ENCODE peak calls at places on chromosomes 2 and 18, in eight cellular contexts. P is NCI-H82, T is sciatic nerve, I is NCI-H345, L is stomach, Q is hepatic stellate cell, A is GM04504, F is anterior cingulate cortex. S is an unnamed sample.

GRCh38 chr2:99689135-99689742 is 199.4 kb upstream of the REV1 start:
- DNase-seq in P (no peak), T (no peak), I (no peak), L (no peak), Q (no peak), A (no peak), F (no peak), S (no peak)

GRCh38 chr2:237333748-237334147 is 80.2 kb downstream of the COL6A3 start:
- DNase-seq in P (no peak), T (no peak), I (no peak), L (no peak), Q (no peak), A (no peak), F (no peak), S (no peak)

GRCh38 chr2:11850082-11850481 is 103.7 kb downstream of the LPIN1 start:
- DNase-seq in P (no peak), T (no peak), I (no peak), L (no peak), Q (no peak), A (no peak), F (peak), S (no peak)

GRCh38 chr2:156342252-156343095 is 10.0 kb upstream of the NR4A2 start:
- DNase-seq in P (peak), T (peak), I (peak), L (peak), Q (peak), A (peak), F (peak), S (peak)

GRCh38 chr2:73013941-73014340 is 57.6 kb downstream of the SFXN5 start:
- DNase-seq in P (no peak), T (no peak), I (no peak), L (no peak), Q (peak), A (no peak), F (no peak), S (no peak)

GRCh38 chr18:902179-902718 is 2.4 kb upstream of the ADCYAP1 start:
- DNase-seq in P (peak), T (no peak), I (peak), L (no peak), Q (no peak), A (no peak), F (no peak), S (peak)

GRCh38 chr2:29246388-29247300 is 131.4 kb downstream of the CLIP4 start:
- DNase-seq in P (no peak), T (no peak), I (no peak), L (no peak), Q (no peak), A (no peak), F (no peak), S (no peak)

GRCh38 chr2:199136681-199137080 is 321.1 kb downstream of the SATB2 start:
- DNase-seq in P (peak), T (no peak), I (no peak), L (no peak), Q (no peak), A (no peak), F (no peak), S (no peak)

GRCh38 chr2:80303825-80304521 is 579 bp downstream of the LRRTM1 start:
- DNase-seq in P (peak), T (no peak), I (peak), L (no peak), Q (no peak), A (no peak), F (peak), S (peak)

GRCh38 chr2:1636791-1637415 is 107.4 kb downstream of the PXDN start:
- DNase-seq in P (no peak), T (no peak), I (no peak), L (no peak), Q (no peak), A (no peak), F (no peak), S (no peak)

GRCh38 chr2:61090386-61090921 is 24.8 kb downstream of the SANBR start:
- DNase-seq in P (no peak), T (no peak), I (no peak), L (no peak), Q (no peak), A (no peak), F (no peak), S (no peak)

GRCh38 chr2:20217041-20217970 is 7.6 kb downstream of the SDC1 start:
- DNase-seq in P (no peak), T (no peak), I (no peak), L (peak), Q (no peak), A (no peak), F (no peak), S (no peak)

GRCh38 chr2:19955544-19956422 is 34.1 kb downstream of the WDR35 start:
- DNase-seq in P (peak), T (peak), I (peak), L (peak), Q (peak), A (peak), F (no peak), S (peak)

GRCh38 chr2:176584333-176584732 is 315.1 kb downstream of the MTX2 start:
- DNase-seq in P (no peak), T (no peak), I (no peak), L (no peak), Q (no peak), A (no peak), F (no peak), S (no peak)

GRCh38 chr2:232238108-232238507 is 140.4 kb upstream of the ALPP start:
- DNase-seq in P (peak), T (no peak), I (no peak), L (no peak), Q (no peak), A (no peak), F (no peak), S (no peak)

GRCh38 chr2:50859110-50859509 is 172.8 kb downstream of the NRXN1 start:
- DNase-seq in P (peak), T (no peak), I (no peak), L (no peak), Q (no peak), A (no peak), F (no peak), S (no peak)

GRCh38 chr18:33923980-33924379 is 300.7 kb downstream of the NOL4 start:
- DNase-seq in P (no peak), T (no peak), I (peak), L (no peak), Q (no peak), A (no peak), F (no peak), S (peak)

GRCh38 chr2:85920810-85921545 is 32.2 kb upstream of the ST3GAL5 start:
- DNase-seq in P (no peak), T (no peak), I (no peak), L (no peak), Q (peak), A (no peak), F (no peak), S (no peak)

GRCh38 chr18:21960189-21960588 is 209.2 kb upstream of the GATA6 start:
- DNase-seq in P (no peak), T (no peak), I (no peak), L (no peak), Q (no peak), A (peak), F (no peak), S (no peak)

GRCh38 chr2:190599546-190600220 is 49.2 kb upstream of the NAB1 start:
- DNase-seq in P (no peak), T (no peak), I (peak), L (no peak), Q (no peak), A (no peak), F (no peak), S (no peak)

GRCh38 chr2:2901384-2902345 is 476.0 kb downstream of the EIPR1 start:
- DNase-seq in P (no peak), T (no peak), I (peak), L (no peak), Q (no peak), A (no peak), F (no peak), S (no peak)

GRCh38 chr18:68445131-68445530 is 269.8 kb downstream of the TMX3 start:
- DNase-seq in P (peak), T (no peak), I (no peak), L (no peak), Q (no peak), A (no peak), F (no peak), S (no peak)

GRCh38 chr18:7608798-7609197 is 41.7 kb downstream of the PTPRM start:
- DNase-seq in P (no peak), T (no peak), I (no peak), L (no peak), Q (peak), A (no peak), F (no peak), S (no peak)

GRCh38 chr2:237864940-237865622 is 5.7 kb downstream of the RAMP1 start:
- DNase-seq in P (no peak), T (no peak), I (no peak), L (no peak), Q (no peak), A (no peak), F (no peak), S (peak)

GRCh38 chr2:128636802-128637147 is 318.1 kb upstream of the HS6ST1 start:
- DNase-seq in P (no peak), T (peak), I (no peak), L (peak), Q (no peak), A (no peak), F (no peak), S (no peak)

GRCh38 chr2:1081411-1082225 is 131.0 kb downstream of the SNTG2 start:
- DNase-seq in P (no peak), T (peak), I (no peak), L (peak), Q (peak), A (peak), F (no peak), S (no peak)

GRCh38 chr2:170425291-170425751 is 247.4 kb downstream of the MYO3B start:
- DNase-seq in P (no peak), T (no peak), I (no peak), L (no peak), Q (no peak), A (peak), F (no peak), S (no peak)

GRCh38 chr18:48790869-48791635 is 159.7 kb downstream of the SMAD7 start:
- DNase-seq in P (no peak), T (peak), I (no peak), L (no peak), Q (no peak), A (no peak), F (no peak), S (no peak)

GRCh38 chr2:106111882-106112571 is 82.1 kb downstream of the UXS1 start:
- DNase-seq in P (no peak), T (no peak), I (no peak), L (no peak), Q (no peak), A (no peak), F (no peak), S (no peak)

GRCh38 chr2:160214461-160215055 is 14.5 kb upstream of the ITGB6 start:
- DNase-seq in P (no peak), T (no peak), I (no peak), L (no peak), Q (peak), A (peak), F (no peak), S (no peak)